ENCODE peak calls at places on chromosome 11, in five cellular contexts. H is A549, N is sigmoid colon, S is SK-N-SH, R is transverse colon. F is an unnamed sample. For H3K4me1, the result is how much of the 10 kb centered on the place peaks cover.

GRCh38 chr11:103959279-103959930 is 77.0 kb upstream of the DDI1 start:
- DNase-seq in H (peak), N (no peak), R (no peak), S (no peak), F (no peak)

GRCh38 chr11:108632041-108632440 is 32.8 kb upstream of the DDX10 start:
- DNase-seq in N (no peak), R (no peak), H (no peak), S (peak), F (no peak)

GRCh38 chr11:73716153-73717056 is 44.5 kb downstream of the RAB6A start:
- DNase-seq in S (peak), H (peak), N (no peak), R (no peak), F (no peak)

GRCh38 chr11:119892311-119892808 is 163.4 kb upstream of the NECTIN1 start:
- DNase-seq in R (no peak), H (no peak), S (peak), N (no peak), F (no peak)

GRCh38 chr11:60835472-60835871 is 6.4 kb upstream of the CCDC86 start:
- DNase-seq in S (no peak), N (no peak), H (no peak), R (no peak), F (no peak)

GRCh38 chr11:62514151-62514550 is 32.5 kb downstream of the AHNAK start:
- DNase-seq in R (no peak), S (no peak), H (no peak), N (no peak), F (no peak)

GRCh38 chr11:64759722-64760719 is at the start of gene PYGM:
- DNase-seq in N (peak), S (peak), R (no peak), H (no peak), F (no peak)

GRCh38 chr11:34204396-34205279 is 99.2 kb downstream of the NAT10 start:
- DNase-seq in H (peak), R (no peak), S (no peak), N (no peak), F (no peak)

GRCh38 chr11:30244255-30244654 is 13.4 kb downstream of the FSHB start:
- DNase-seq in H (peak), S (no peak), N (no peak), R (no peak), F (no peak)

GRCh38 chr11:2433106-2433925 is 11.0 kb downstream of the TRPM5 start:
- DNase-seq in N (no peak), S (no peak), H (no peak), R (no peak), F (no peak)

GRCh38 chr11:39745401-39745800 is 1714.1 kb downstream of the LRRC4C start:
- DNase-seq in R (no peak), N (no peak), S (no peak), H (peak), F (no peak)

GRCh38 chr11:13119928-13120520 is 110.9 kb downstream of the RASSF10 start:
- DNase-seq in N (no peak), H (no peak), R (no peak), S (no peak), F (no peak)

GRCh38 chr11:12642040-12642439 is 32.2 kb upstream of the TEAD1 start:
- DNase-seq in S (no peak), R (no peak), H (no peak), N (no peak), F (no peak)

GRCh38 chr11:69721745-69722144 is 17.9 kb upstream of the FGF19 start:
- DNase-seq in H (peak), S (no peak), R (no peak), N (no peak), F (no peak)

GRCh38 chr11:30879322-30880020 is 293.3 kb upstream of the MPPED2 start:
- DNase-seq in H (no peak), N (no peak), R (no peak), S (peak), F (no peak)

GRCh38 chr11:36282926-36283325 is 6.3 kb downstream of the COMMD9 start:
- DNase-seq in N (no peak), S (no peak), H (no peak), R (no peak), F (no peak)

GRCh38 chr11:27934830-27935145 is 173.2 kb downstream of the KIF18A start:
- DNase-seq in N (no peak), H (peak), R (no peak), S (peak), F (no peak)

GRCh38 chr11:31940396-31941037 is 129.4 kb upstream of the PAX6 start:
- DNase-seq in N (no peak), R (no peak), S (no peak), H (no peak), F (no peak)

GRCh38 chr11:69249641-69250502 is 44.1 kb upstream of the MYEOV start:
- DNase-seq in H (no peak), S (no peak), R (no peak), N (peak), F (no peak)

GRCh38 chr11:106152013-106152412 is 74.6 kb downstream of the AASDHPPT start:
- DNase-seq in H (no peak), R (no peak), S (no peak), N (no peak), F (no peak)

GRCh38 chr11:94769897-94770296 is 1.7 kb downstream of the AMOTL1 start:
- DNase-seq in S (no peak), H (no peak), R (no peak), N (no peak), F (no peak)

GRCh38 chr11:69131644-69132300 is 24.0 kb upstream of the SMIM38 start:
- DNase-seq in R (peak), H (peak), S (peak), N (no peak), F (peak)

GRCh38 chr11:65622011-65622410 is 6.4 kb downstream of the PCNX3 start:
- DNase-seq in H (no peak), R (no peak), N (no peak), S (no peak), F (no peak)

GRCh38 chr11:35139883-35140282 is 912 bp downstream of the CD44 start:
- DNase-seq in H (no peak), R (no peak), N (no peak), S (no peak), F (no peak)

GRCh38 chr11:6531267-6531752 is 34.2 kb downstream of the DNHD1 start:
- DNase-seq in N (no peak), R (no peak), H (peak), S (peak), F (peak)

GRCh38 chr11:118768715-118769114 is 22.2 kb downstream of the DDX6 start:
- DNase-seq in N (no peak), R (no peak), S (no peak), H (no peak), F (no peak)

GRCh38 chr11:44257338-44258189 is 52.4 kb downstream of the ALX4 start:
- DNase-seq in S (no peak), R (no peak), H (no peak), N (no peak), F (no peak)
- H3K4me1 ChIP-seq in S (under half), R (under half), H (under half), N (under half), F (under half)

GRCh38 chr11:16873289-16873688 is 134.8 kb downstream of the C11orf58 start:
- DNase-seq in H (no peak), S (no peak), R (no peak), N (no peak), F (no peak)
- H3K27ac ChIP-seq in H (no peak), S (no peak), R (no peak), N (no peak), F (peak)

GRCh38 chr11:92383430-92383829 is 158.8 kb downstream of the FAT3 start:
- DNase-seq in H (peak), R (no peak), N (no peak), S (no peak), F (no peak)
- TF ChIP-seq EP300 in H (no peak), R (no peak), N (no peak), S (no peak), F (no peak)

GRCh38 chr11:123238297-123238696 is 43.2 kb upstream of the CLMP start:
- DNase-seq in H (no peak), N (peak), R (no peak), S (no peak), F (peak)
- H3K4me1 ChIP-seq in H (under half), N (under half), R (under half), S (under half), F (under half)

F was measured in tibial nerve.